ENCODE peak calls at places on chromosome 4, in eight cellular contexts. A, V, T, Y, H, Q, P and E are unnamed samples.

GRCh38 chr4:189046642-189047041 is 894.0 kb upstream of the FRG1 start:
- DNase-seq in A (no peak), V (no peak), T (peak), Y (no peak), H (no peak), Q (no peak), P (no peak), E (no peak)

GRCh38 chr4:184039963-184040383 is 134.9 kb downstream of the STOX2 start:
- DNase-seq in A (no peak), V (no peak), T (no peak), Y (peak), H (no peak), Q (peak), P (peak), E (peak)

GRCh38 chr4:80425701-80426100 is 90.2 kb downstream of the CFAP299 start:
- DNase-seq in A (no peak), V (no peak), T (no peak), Y (no peak), H (no peak), Q (no peak), P (no peak), E (no peak)

GRCh38 chr4:74440356-74440755 is 4.6 kb upstream of the AREG start:
- DNase-seq in A (no peak), V (no peak), T (no peak), Y (no peak), H (no peak), Q (no peak), P (no peak), E (no peak)

GRCh38 chr4:3611778-3612177 is 79.6 kb upstream of the LRPAP1 start:
- DNase-seq in A (no peak), V (no peak), T (no peak), Y (no peak), H (no peak), Q (no peak), P (no peak), E (no peak)

GRCh38 chr4:53804719-53805118 is 213.4 kb upstream of the LNX1 start:
- DNase-seq in A (no peak), V (peak), T (no peak), Y (no peak), H (no peak), Q (peak), P (peak), E (peak)

GRCh38 chr4:176902710-176903323 is 110.1 kb upstream of the VEGFC start:
- DNase-seq in A (no peak), V (no peak), T (peak), Y (no peak), H (peak), Q (no peak), P (peak), E (no peak)

GRCh38 chr4:137896221-137896737 is 345.9 kb downstream of the SLC7A11 start:
- DNase-seq in A (no peak), V (no peak), T (peak), Y (no peak), H (no peak), Q (no peak), P (peak), E (no peak)

GRCh38 chr4:139857021-139857420 is 191.4 kb downstream of the MGST2 start:
- DNase-seq in A (no peak), V (no peak), T (no peak), Y (no peak), H (no peak), Q (no peak), P (no peak), E (no peak)

GRCh38 chr4:10456270-10457254 is 664 bp downstream of the ZNF518B start:
- DNase-seq in A (peak), V (peak), T (peak), Y (peak), H (no peak), Q (peak), P (peak), E (peak)

GRCh38 chr4:16384496-16384895 is 158.2 kb upstream of the TAPT1 start:
- DNase-seq in A (no peak), V (no peak), T (no peak), Y (no peak), H (no peak), Q (no peak), P (no peak), E (no peak)

GRCh38 chr4:47876784-47877183 is 37.6 kb downstream of the NFXL1 start:
- DNase-seq in A (no peak), V (no peak), T (no peak), Y (no peak), H (no peak), Q (no peak), P (no peak), E (no peak)

GRCh38 chr4:84862064-84862463 is 104.4 kb downstream of the WDFY3 start:
- DNase-seq in A (no peak), V (no peak), T (no peak), Y (no peak), H (no peak), Q (no peak), P (no peak), E (no peak)

GRCh38 chr4:100391913-100392312 is 125.9 kb downstream of the EMCN start:
- DNase-seq in A (no peak), V (no peak), T (peak), Y (no peak), H (peak), Q (no peak), P (peak), E (no peak)

GRCh38 chr4:40422309-40422708 is 87.2 kb downstream of the CHRNA9 start:
- DNase-seq in A (no peak), V (no peak), T (no peak), Y (no peak), H (no peak), Q (no peak), P (no peak), E (no peak)